ENCODE peak calls at places on chromosomes 12 and 14, in eight cellular contexts. K is PC-9; J is A549; A is effector memory CD4-positive, alpha-beta T cell; P is heart right ventricle; R is CD8-positive, alpha-beta T cell; F is substantia nigra; V is upper lobe of right lung. M is an unnamed sample.

GRCh38 chr14:38311655-38312054 is 55.8 kb upstream of the CLEC14A start:
- DNase-seq in J (no peak), A (no peak), V (no peak), F (no peak), K (no peak), R (no peak), P (no peak), M (no peak)

GRCh38 chr12:104680070-104680469 is 223.3 kb downstream of the CHST11 start:
- DNase-seq in R (peak), A (peak), V (no peak), F (no peak), P (no peak), J (peak), K (no peak), M (no peak)

GRCh38 chr14:104177411-104177810 is 39.0 kb downstream of the KIF26A start:
- DNase-seq in K (no peak), V (no peak), F (no peak), P (no peak), J (no peak), R (no peak), A (no peak), M (no peak)

GRCh38 chr14:21097616-21098133 is 780 bp downstream of the ZNF219 start:
- DNase-seq in A (no peak), V (no peak), P (peak), K (no peak), R (no peak), F (peak), J (no peak), M (no peak)

GRCh38 chr12:79988368-79988767 is 53.5 kb upstream of the PPP1R12A start:
- DNase-seq in F (no peak), R (no peak), P (no peak), J (no peak), K (no peak), V (no peak), A (no peak), M (no peak)

GRCh38 chr14:101529079-101529478 is 32.2 kb upstream of the DIO3 start:
- DNase-seq in P (no peak), F (no peak), K (no peak), J (no peak), V (no peak), A (no peak), R (no peak), M (no peak)

GRCh38 chr12:76698316-76698715 is 65.6 kb upstream of the ZDHHC17 start:
- DNase-seq in R (no peak), V (no peak), J (no peak), F (no peak), K (no peak), A (no peak), P (no peak), M (no peak)

GRCh38 chr12:105106621-105107020 is 910 bp upstream of the WASHC4 start:
- DNase-seq in F (no peak), J (no peak), V (no peak), K (peak), A (no peak), P (no peak), R (no peak), M (no peak)

GRCh38 chr12:27814851-27815591 is 35.0 kb upstream of the MANSC4 start:
- DNase-seq in R (no peak), V (no peak), F (no peak), P (no peak), A (no peak), J (no peak), K (no peak), M (no peak)

GRCh38 chr12:6996040-6996441 is 22.2 kb downstream of the LPCAT3 start:
- DNase-seq in F (no peak), P (no peak), J (no peak), A (no peak), K (peak), V (no peak), R (no peak), M (no peak)

GRCh38 chr14:81193924-81194633 is 26.7 kb downstream of the GTF2A1 start:
- DNase-seq in V (no peak), R (no peak), F (no peak), J (no peak), A (no peak), P (no peak), K (no peak), M (no peak)

GRCh38 chr14:35365130-35366047 is 39.2 kb downstream of the NFKBIA start:
- DNase-seq in K (peak), F (peak), V (peak), J (peak), A (no peak), R (peak), P (peak), M (no peak)

GRCh38 chr12:91326043-91327027 is 143.7 kb upstream of the DCN start:
- DNase-seq in J (peak), R (peak), V (no peak), A (no peak), K (no peak), P (peak), F (peak), M (no peak)

GRCh38 chr12:108047130-108047550 is 81.9 kb upstream of the WSCD2 start:
- DNase-seq in V (no peak), J (no peak), K (no peak), P (peak), F (no peak), A (no peak), R (no peak), M (no peak)

GRCh38 chr12:24595652-24596235 is 353.2 kb downstream of the BCAT1 start:
- DNase-seq in A (no peak), K (no peak), P (no peak), R (no peak), J (peak), F (no peak), V (no peak), M (no peak)

GRCh38 chr12:89529738-89530137 is 3.9 kb upstream of the POC1B start:
- DNase-seq in F (no peak), J (peak), V (no peak), K (peak), A (no peak), R (no peak), P (no peak), M (no peak)

GRCh38 chr14:77470192-77470870 is 12.4 kb downstream of the AHSA1 start:
- DNase-seq in J (no peak), A (no peak), P (no peak), K (no peak), V (no peak), F (no peak), R (no peak), M (no peak)

GRCh38 chr14:61102549-61103466 is 121.8 kb downstream of the SLC38A6 start:
- DNase-seq in A (no peak), J (peak), V (no peak), F (no peak), R (no peak), K (peak), P (no peak), M (no peak)

GRCh38 chr12:66403746-66404145 is 101.5 kb downstream of the HELB start:
- DNase-seq in J (no peak), P (no peak), R (no peak), V (no peak), K (no peak), F (peak), A (no peak), M (no peak)

GRCh38 chr12:79959484-79959883 is 24.6 kb upstream of the PPP1R12A start:
- DNase-seq in J (no peak), P (peak), F (no peak), K (no peak), A (no peak), R (no peak), V (no peak), M (peak)

GRCh38 chr12:2664721-2665577 is 129.8 kb upstream of the FKBP4 start:
- DNase-seq in A (no peak), K (no peak), F (no peak), V (peak), R (no peak), J (no peak), P (no peak), M (no peak)

GRCh38 chr14:66495214-66496098 is 9.3 kb downstream of the CCDC196 start:
- DNase-seq in F (peak), P (peak), J (peak), K (peak), V (no peak), R (peak), A (no peak), M (peak)

GRCh38 chr12:116874324-116874995 is 6.8 kb downstream of the HRK start:
- DNase-seq in F (no peak), P (no peak), K (no peak), A (no peak), V (no peak), J (no peak), R (no peak), M (no peak)

GRCh38 chr14:74669846-74670245 is 43.0 kb downstream of the AREL1 start:
- DNase-seq in A (no peak), J (no peak), P (no peak), K (no peak), R (no peak), F (no peak), V (no peak), M (no peak)

GRCh38 chr12:51868821-51869489 is 18.9 kb upstream of the ANKRD33 start:
- DNase-seq in K (no peak), V (peak), R (no peak), P (no peak), A (no peak), F (no peak), J (no peak), M (no peak)

GRCh38 chr12:93325855-93326254 is 51.9 kb upstream of the NUDT4 start:
- DNase-seq in R (no peak), A (no peak), P (no peak), J (no peak), K (no peak), F (no peak), V (no peak), M (no peak)

GRCh38 chr12:6326316-6326959 is 15.4 kb downstream of the TNFRSF1A start:
- DNase-seq in A (no peak), J (peak), K (no peak), R (no peak), F (no peak), V (no peak), P (peak), M (no peak)

GRCh38 chr14:23177181-23177580 is 6.3 kb downstream of the SLC7A8 start:
- DNase-seq in A (no peak), J (peak), R (no peak), F (no peak), V (no peak), K (peak), P (no peak), M (no peak)

GRCh38 chr12:124683330-124683662 is 115.9 kb upstream of the NCOR2 start:
- DNase-seq in R (no peak), V (no peak), A (no peak), J (peak), K (peak), P (no peak), F (no peak), M (no peak)

GRCh38 chr14:93926873-93927571 is at the start of gene FAM181A:
- DNase-seq in P (no peak), J (no peak), F (peak), R (no peak), V (peak), A (no peak), K (no peak), M (no peak)

GRCh38 chr12:12628013-12628412 is 16.3 kb downstream of the CREBL2 start:
- DNase-seq in J (no peak), P (no peak), A (no peak), F (no peak), R (no peak), K (peak), V (no peak), M (no peak)

GRCh38 chr12:19967486-19967885 is 400.9 kb upstream of the PDE3A start:
- DNase-seq in R (no peak), J (peak), V (no peak), P (no peak), K (no peak), F (no peak), A (no peak), M (no peak)

GRCh38 chr12:26627335-26627734 is 205.7 kb downstream of the ITPR2 start:
- DNase-seq in P (no peak), J (no peak), A (no peak), V (no peak), K (no peak), F (no peak), R (no peak), M (no peak)

GRCh38 chr12:130825771-130826150 is 13.3 kb downstream of the STX2 start:
- DNase-seq in A (no peak), J (no peak), P (no peak), V (no peak), R (no peak), K (no peak), F (no peak), M (no peak)

GRCh38 chr12:58651850-58652249 is 268.5 kb downstream of the LRIG3 start:
- DNase-seq in K (no peak), A (no peak), J (no peak), V (no peak), R (no peak), P (no peak), F (no peak), M (no peak)

GRCh38 chr12:68292157-68292940 is 38.9 kb upstream of the IL22 start:
- DNase-seq in A (no peak), F (no peak), P (no peak), V (no peak), J (no peak), R (no peak), K (no peak), M (no peak)

GRCh38 chr14:54366726-54367707 is 29.8 kb upstream of the CDKN3 start:
- DNase-seq in R (peak), F (peak), J (peak), A (peak), K (peak), P (no peak), V (no peak), M (no peak)

GRCh38 chr12:111428081-111428727 is 22.5 kb downstream of the SH2B3 start:
- DNase-seq in V (no peak), F (no peak), P (no peak), J (no peak), K (no peak), R (no peak), A (no peak), M (no peak)
- H3K27ac ChIP-seq in V (peak), F (no peak), P (peak), J (no peak), K (no peak), R (no peak), A (peak), M (peak)

GRCh38 chr12:61502179-61502578 is 758.0 kb upstream of the USP15 start:
- DNase-seq in P (no peak), A (no peak), K (no peak), V (no peak), F (no peak), J (no peak), R (no peak), M (no peak)

GRCh38 chr12:61504396-61505115 is 755.6 kb upstream of the USP15 start:
- DNase-seq in P (no peak), K (no peak), R (no peak), A (no peak), V (no peak), J (no peak), F (no peak), M (no peak)
- H3K27ac ChIP-seq in P (no peak), K (no peak), R (no peak), A (no peak), V (no peak), J (no peak), F (no peak), M (no peak)

GRCh38 chr14:69989622-69990021 is 110.4 kb downstream of the SMOC1 start:
- DNase-seq in J (no peak), A (no peak), V (no peak), R (no peak), P (no peak), K (no peak), F (no peak), M (no peak)

GRCh38 chr14:69993326-69993725 is 114.1 kb downstream of the SMOC1 start:
- DNase-seq in V (no peak), A (no peak), F (no peak), K (no peak), J (no peak), R (no peak), P (no peak), M (no peak)

GRCh38 chr14:69990319-69990718 is 111.1 kb downstream of the SMOC1 start:
- DNase-seq in A (no peak), J (no peak), P (no peak), K (no peak), R (no peak), F (no peak), V (no peak), M (no peak)

GRCh38 chr14:69992564-69992963 is 113.3 kb downstream of the SMOC1 start:
- DNase-seq in R (no peak), A (no peak), J (no peak), P (peak), K (no peak), F (no peak), V (no peak), M (no peak)

GRCh38 chr14:69991422-69991821 is 112.2 kb downstream of the SMOC1 start:
- DNase-seq in V (no peak), R (no peak), F (no peak), A (no peak), J (no peak), K (no peak), P (no peak), M (no peak)
- H3K27ac ChIP-seq in V (no peak), R (no peak), F (no peak), A (no peak), J (peak), K (no peak), P (no peak), M (no peak)

DNA sequence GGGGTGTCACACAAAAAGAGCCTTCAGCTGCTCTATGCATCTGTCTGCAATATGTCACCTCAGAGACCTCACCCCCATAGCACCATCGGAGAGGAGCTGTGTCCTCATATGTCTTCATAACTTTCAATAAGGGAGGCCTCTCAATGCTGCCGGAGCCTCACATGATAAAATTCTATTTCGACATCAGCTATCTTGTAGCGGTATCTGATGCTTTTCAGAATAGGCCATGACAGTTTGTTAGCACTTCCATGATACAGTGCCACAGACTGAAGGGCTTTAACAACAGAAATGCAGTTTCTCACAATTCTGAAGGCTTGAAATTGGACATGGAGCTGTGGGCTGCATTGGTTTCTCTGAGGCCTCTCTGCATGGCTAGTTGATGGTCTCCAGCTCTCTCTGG is 124.9 kb upstream of the PZP start:
- DNase-seq in A (no peak), V (no peak), J (no peak), R (no peak), F (no peak), P (no peak), K (no peak), M (no peak)
- H3K27ac ChIP-seq in A (no peak), V (no peak), J (no peak), R (no peak), F (no peak), P (no peak), K (no peak), M (no peak)

GRCh38 chr12:101772019-101772774 is 32.9 kb upstream of the SYCP3 start:
- DNase-seq in V (no peak), A (no peak), F (no peak), P (no peak), J (no peak), R (no peak), K (no peak), M (no peak)
- H3K27ac ChIP-seq in V (no peak), A (no peak), F (no peak), P (no peak), J (no peak), R (no peak), K (no peak), M (no peak)

DNA sequence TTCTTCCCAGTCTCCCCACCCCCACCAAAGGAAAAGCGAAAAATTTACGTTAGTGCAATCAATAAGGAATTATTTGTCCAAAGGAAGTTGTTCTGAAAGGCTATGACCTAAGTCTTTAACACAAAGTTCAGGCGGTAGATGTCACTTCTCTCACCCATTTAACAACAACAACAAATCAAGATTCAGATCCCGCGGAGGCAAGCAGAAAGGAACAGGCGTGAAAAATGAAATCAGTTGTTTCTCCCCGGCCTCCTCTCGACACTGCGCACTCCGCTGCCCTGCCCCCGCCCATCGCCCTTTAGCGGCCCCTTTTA is 1.4 kb downstream of the DENND5B start:
- DNase-seq in P (no peak), R (no peak), V (peak), J (no peak), K (no peak), A (no peak), F (no peak), M (no peak)
- H3K27ac ChIP-seq in P (peak), R (no peak), V (peak), J (peak), K (no peak), A (no peak), F (peak), M (peak)

M was measured in caudate nucleus.